ENCODE peak calls at places on chromosomes 5 and 9, in five cellular contexts. R is NCI-H1092, Z is T follicular helper cell, I is EL, F is Daoy. N is an unnamed sample.

GRCh38 chr5:13957032-13957645 is 12.7 kb upstream of the DNAH5 start:
- DNase-seq in F (peak; percentile 50), R (peak; percentile 53), I (peak; percentile 60), Z (no peak), N (peak; percentile 46)

GRCh38 chr9:101486693-101487442 is 46.8 kb upstream of the RNF20 start:
- DNase-seq in F (peak; percentile 93), I (peak; percentile 73), Z (no peak), R (peak; percentile 81), N (peak; percentile 46)

GRCh38 chr5:27316283-27316675 is 277.9 kb upstream of the CDH9 start:
- DNase-seq in I (peak; percentile 48), Z (no peak), R (no peak), F (no peak), N (no peak)

GRCh38 chr9:3277200-3277599 is 248.6 kb downstream of the RFX3 start:
- DNase-seq in F (no peak), R (no peak), Z (no peak), I (no peak), N (no peak)

GRCh38 chr9:2597483-2597882 is 24.1 kb upstream of the VLDLR start:
- DNase-seq in Z (no peak), F (peak; percentile 12), R (no peak), I (peak; percentile 13), N (peak; percentile 44)

GRCh38 chr5:138243794-138244193 is 30.6 kb downstream of the GFRA3 start:
- DNase-seq in R (no peak), F (no peak), Z (no peak), I (no peak), N (peak; percentile 100)

GRCh38 chr5:76737131-76737556 is 21.2 kb downstream of the F2R start:
- DNase-seq in I (no peak), R (no peak), F (no peak), Z (no peak), N (no peak)

GRCh38 chr5:127993476-127993875 is 90.1 kb upstream of the SLC12A2 start:
- DNase-seq in Z (no peak), F (no peak), R (no peak), I (no peak), N (no peak)

GRCh38 chr5:141823056-141823455 is 55.2 kb downstream of the PCDH1 start:
- DNase-seq in Z (no peak), F (no peak), I (no peak), R (no peak), N (no peak)

N was measured in foreskin melanocyte.